ENCODE peak calls at places on chromosomes 3 and 15, in seven cellular contexts. X is LoVo; W is mesenchymal stem cell; N is left lung; A is PC-9; C is activated CD4-positive, CD25-positive, alpha-beta regulatory T cell; K is HuH-7.5. G is an unnamed sample.
A peak's percentile ranks its signal among the peaks of the same experiment; 100 is the strongest.

GRCh38 chr15:40098489-40099261 is 10.0 kb downstream of the BMF start:
- DNase-seq in C (peak; percentile 56), N (no peak), A (no peak), X (peak; percentile 84), W (peak; percentile 99), K (peak; percentile 94), G (no peak)

GRCh38 chr15:52163321-52164190 is 27.6 kb downstream of the GNB5 start:
- DNase-seq in X (no peak), A (no peak), K (no peak), C (no peak), W (no peak), N (no peak), G (no peak)

GRCh38 chr3:129919806-129920205 is 26.3 kb upstream of the TMCC1 start:
- DNase-seq in W (no peak), N (no peak), A (no peak), K (no peak), C (no peak), X (no peak), G (no peak)

GRCh38 chr3:186053954-186054353 is 54.9 kb downstream of the ETV5 start:
- DNase-seq in K (no peak), X (no peak), W (peak; percentile 33), C (no peak), N (no peak), A (no peak), G (no peak)

GRCh38 chr3:30688776-30689175 is 82.4 kb downstream of the TGFBR2 start:
- DNase-seq in C (no peak), X (no peak), N (no peak), A (peak; percentile 35), W (peak; percentile 72), K (no peak), G (no peak)

GRCh38 chr15:39583586-39584265 is 2.8 kb downstream of the THBS1 start:
- DNase-seq in X (no peak), K (peak; percentile 22), C (no peak), N (no peak), A (no peak), W (peak; percentile 62), G (no peak)

GRCh38 chr3:140552403-140552802 is 125.5 kb upstream of the TRIM42 start:
- DNase-seq in W (no peak), K (no peak), A (no peak), X (no peak), C (no peak), N (no peak), G (no peak)

GRCh38 chr3:152970851-152971250 is 135.9 kb downstream of the P2RY1 start:
- DNase-seq in W (no peak), A (no peak), K (no peak), N (no peak), C (no peak), X (no peak), G (no peak)

GRCh38 chr3:188834349-188834748 is 337.4 kb upstream of the TPRG1 start:
- DNase-seq in W (no peak), K (no peak), C (no peak), A (no peak), N (no peak), X (no peak), G (no peak)

GRCh38 chr15:80530737-80531365 is 126.7 kb downstream of the ARNT2 start:
- DNase-seq in X (no peak), A (no peak), W (no peak), C (no peak), K (no peak), N (no peak), G (no peak)

GRCh38 chr3:155352900-155353490 is 59.5 kb upstream of the STRIT1 start:
- DNase-seq in A (no peak), C (no peak), X (peak; percentile 47), W (peak; percentile 44), K (no peak), N (no peak), G (no peak)